ENCODE peak calls at places on chromosome 12, in six cellular contexts. I, P, W, U, N and G are unnamed samples.

GRCh38 chr12:14399871-14400270 is 34.4 kb downstream of the ATF7IP start:
- DNase-seq in I (no peak), P (peak; percentile 81), W (no peak), U (no peak), N (no peak), G (no peak)

GRCh38 chr12:91874086-91874865 is 271.4 kb downstream of the BTG1 start:
- DNase-seq in I (no peak), P (no peak), W (no peak), U (no peak), N (no peak), G (no peak)

GRCh38 chr12:123058980-123059379 is 78.5 kb downstream of the ARL6IP4 start:
- DNase-seq in I (no peak), P (peak; percentile 14), W (no peak), U (no peak), N (no peak), G (no peak)

GRCh38 chr12:80187660-80188090 is 88.3 kb downstream of the OTOGL start:
- DNase-seq in I (no peak), P (peak; percentile 73), W (no peak), U (no peak), N (no peak), G (no peak)

GRCh38 chr12:99959549-99960170 is 25.1 kb downstream of the ANKS1B start:
- DNase-seq in I (no peak), P (no peak), W (no peak), U (no peak), N (no peak), G (no peak)

GRCh38 chr12:108047130-108047550 is 81.9 kb upstream of the WSCD2 start:
- DNase-seq in I (no peak), P (no peak), W (peak; percentile 13), U (no peak), N (no peak), G (no peak)

GRCh38 chr12:16583991-16584745 is 21.8 kb downstream of the LMO3 start:
- DNase-seq in I (no peak), P (no peak), W (no peak), U (no peak), N (no peak), G (no peak)

GRCh38 chr12:85843606-85844325 is 7.6 kb upstream of the RASSF9 start:
- DNase-seq in I (no peak), P (no peak), W (no peak), U (no peak), N (no peak), G (no peak)

GRCh38 chr12:97097734-97098133 is 190.7 kb downstream of the NEDD1 start:
- DNase-seq in I (peak; percentile 22), P (no peak), W (no peak), U (no peak), N (no peak), G (no peak)

GRCh38 chr12:7114008-7114407 is 5.0 kb upstream of the C1RL start:
- DNase-seq in I (no peak), P (no peak), W (no peak), U (no peak), N (no peak), G (peak; percentile 34)

GRCh38 chr12:113702796-113703195 is 231.1 kb upstream of the LHX5 start:
- DNase-seq in I (no peak), P (no peak), W (no peak), U (no peak), N (no peak), G (no peak)

GRCh38 chr12:57621497-57622292 is 10.5 kb downstream of the ARHGEF25 start:
- DNase-seq in I (peak; percentile 96), P (peak; percentile 43), W (peak; percentile 88), U (peak; percentile 30), N (peak; percentile 79), G (peak; percentile 83)

GRCh38 chr12:31817120-31817519 is 88.3 kb upstream of the AMN1 start:
- DNase-seq in I (no peak), P (no peak), W (no peak), U (no peak), N (no peak), G (peak; percentile 7)

GRCh38 chr12:8658361-8658760 is 4.3 kb downstream of the MFAP5 start:
- DNase-seq in I (no peak), P (peak; percentile 58), W (no peak), U (no peak), N (no peak), G (peak; percentile 93)

GRCh38 chr12:102638777-102639176 is 158.4 kb upstream of the IGF1 start:
- DNase-seq in I (no peak), P (peak; percentile 66), W (no peak), U (no peak), N (no peak), G (no peak)

GRCh38 chr12:9634177-9634803 is 26.6 kb upstream of the KLRB1 start:
- DNase-seq in I (peak; percentile 56), P (peak; percentile 44), W (peak; percentile 30), U (no peak), N (peak; percentile 78), G (peak; percentile 60)

GRCh38 chr12:62260733-62261683 is 804 bp downstream of the USP15 start:
- DNase-seq in I (peak; percentile 36), P (peak; percentile 48), W (peak; percentile 23), U (peak; percentile 64), N (peak; percentile 74), G (peak; percentile 64)

GRCh38 chr12:132343294-132343972 is 14.0 kb upstream of the GALNT9 start:
- DNase-seq in I (no peak), P (no peak), W (no peak), U (no peak), N (no peak), G (no peak)

GRCh38 chr12:90630006-90630405 is 325.0 kb downstream of the CCER1 start:
- DNase-seq in I (no peak), P (no peak), W (no peak), U (no peak), N (peak; percentile 38), G (no peak)

GRCh38 chr12:93179792-93180191 is 197.9 kb upstream of the NUDT4 start:
- DNase-seq in I (no peak), P (no peak), W (no peak), U (no peak), N (no peak), G (peak; percentile 41)

GRCh38 chr12:31629756-31630732 is 29.4 kb upstream of the ETFBKMT start:
- DNase-seq in I (no peak), P (no peak), W (no peak), U (no peak), N (no peak), G (peak; percentile 46)

GRCh38 chr12:107362960-107363359 is 269.6 kb upstream of the CRY1 start:
- DNase-seq in I (no peak), P (no peak), W (no peak), U (no peak), N (no peak), G (no peak)

GRCh38 chr12:82650627-82651337 is 35.9 kb upstream of the TMTC2 start:
- DNase-seq in I (no peak), P (peak; percentile 3), W (no peak), U (no peak), N (peak; percentile 70), G (peak; percentile 85)

GRCh38 chr12:49910331-49911212 is 6.9 kb upstream of the FAIM2 start:
- DNase-seq in I (no peak), P (no peak), W (no peak), U (no peak), N (no peak), G (no peak)

GRCh38 chr12:53379389-53380103 is 430 bp upstream of the SP1 start:
- DNase-seq in I (peak; percentile 95), P (peak; percentile 100), W (peak; percentile 87), U (peak; percentile 100), N (peak; percentile 100), G (peak; percentile 100)

GRCh38 chr12:107891967-107892366 is 117.5 kb downstream of the ASCL4 start:
- DNase-seq in I (peak; percentile 44), P (no peak), W (no peak), U (peak; percentile 2), N (no peak), G (no peak)

GRCh38 chr12:51548241-51548640 is 42.8 kb upstream of the SCN8A start:
- DNase-seq in I (no peak), P (no peak), W (no peak), U (no peak), N (no peak), G (no peak)

GRCh38 chr12:116426391-116427136 is 132.6 kb upstream of the MAP1LC3B2 start:
- DNase-seq in I (peak; percentile 66), P (peak; percentile 100), W (no peak), U (no peak), N (no peak), G (peak; percentile 100)

GRCh38 chr12:8664228-8664963 is 1.8 kb upstream of the MFAP5 start:
- DNase-seq in I (no peak), P (no peak), W (no peak), U (no peak), N (no peak), G (peak; percentile 61)

GRCh38 chr12:100982511-100983183 is 188.1 kb downstream of the ANO4 start:
- DNase-seq in I (no peak), P (no peak), W (no peak), U (no peak), N (no peak), G (no peak)

GRCh38 chr12:11658796-11659195 is 9.3 kb downstream of the ETV6 start:
- DNase-seq in I (no peak), P (peak; percentile 78), W (no peak), U (no peak), N (no peak), G (peak; percentile 90)

GRCh38 chr12:14396071-14396470 is 30.6 kb downstream of the ATF7IP start:
- DNase-seq in I (no peak), P (no peak), W (no peak), U (no peak), N (no peak), G (no peak)

GRCh38 chr12:53113951-53114350 is 10.7 kb downstream of the SOAT2 start:
- DNase-seq in I (no peak), P (no peak), W (no peak), U (no peak), N (peak; percentile 28), G (no peak)

GRCh38 chr12:87274594-87275245 is 754.5 kb downstream of the C12orf50 start:
- DNase-seq in I (peak; percentile 5), P (peak; percentile 1), W (no peak), U (peak; percentile 1), N (no peak), G (no peak)

GRCh38 chr12:11581179-11581755 is 68.2 kb upstream of the ETV6 start:
- DNase-seq in I (peak; percentile 52), P (peak; percentile 74), W (peak; percentile 52), U (peak; percentile 68), N (peak; percentile 83), G (no peak)

GRCh38 chr12:9687228-9687627 is 17.7 kb downstream of the CLEC2D start:
- DNase-seq in I (no peak), P (peak; percentile 13), W (no peak), U (no peak), N (no peak), G (peak; percentile 58)

GRCh38 chr12:32603858-32604257 is 75.2 kb upstream of the DNM1L start:
- DNase-seq in I (no peak), P (peak; percentile 17), W (no peak), U (no peak), N (no peak), G (peak; percentile 83)

GRCh38 chr12:278046-278445 is 15.4 kb upstream of the SLC6A13 start:
- DNase-seq in I (no peak), P (no peak), W (no peak), U (no peak), N (no peak), G (no peak)

GRCh38 chr12:30691122-30691879 is 4.4 kb downstream of the IPO8 start:
- DNase-seq in I (no peak), P (peak; percentile 81), W (no peak), U (no peak), N (no peak), G (peak; percentile 77)